ENCODE peak calls at places on chromosome X, in nine cellular contexts. V is endothelial cell; W is HFF-Myc; J is SW480; A is DMS79; C is H7; T is stimulated activated CD8-positive, alpha-beta memory T cell treated with anti-CD3 and anti-CD28 coated beads, Interleukin-7, amount 100 ng/mL, for 4 hours; Y is hypothalamus; K is fibroblast of villous mesenchyme. E is an unnamed sample.

GRCh38 chrX:153816821-153817220 is 13.5 kb downstream of the PDZD4 start:
- DNase-seq in V (no peak), W (no peak), J (no peak), A (no peak), C (peak), T (peak), Y (no peak), K (no peak), E (no peak)

GRCh38 chrX:71098302-71098701 is 2.7 kb downstream of the FOXO4 start:
- DNase-seq in V (peak), W (no peak), J (peak), A (no peak), C (peak), T (peak), Y (peak), K (peak), E (no peak)

GRCh38 chrX:49171752-49172279 is at the start of gene PLP2:
- DNase-seq in V (no peak), W (no peak), J (peak), A (no peak), C (peak), T (peak), Y (no peak), K (peak), E (no peak)

GRCh38 chrX:136689441-136689840 is 41.5 kb downstream of the CD40LG start:
- DNase-seq in V (no peak), W (no peak), J (no peak), A (no peak), C (peak), T (no peak), Y (no peak), K (peak), E (no peak)

GRCh38 chrX:50952406-50952805 is 41.9 kb downstream of the BMP15 start:
- DNase-seq in V (no peak), W (no peak), J (no peak), A (no peak), C (no peak), T (no peak), Y (no peak), K (no peak), E (no peak)

GRCh38 chrX:71117358-71117757 is 1.0 kb upstream of the MED12 start:
- DNase-seq in V (no peak), W (no peak), J (no peak), A (no peak), C (no peak), T (no peak), Y (no peak), K (no peak), E (no peak)

GRCh38 chrX:97158270-97158669 is 274.6 kb downstream of the RPA4 start:
- DNase-seq in V (no peak), W (no peak), J (no peak), A (no peak), C (no peak), T (no peak), Y (no peak), K (no peak), E (no peak)

GRCh38 chrX:45758738-45759397 is 558.2 kb upstream of the DIPK2B start:
- DNase-seq in V (no peak), W (no peak), J (peak), A (no peak), C (no peak), T (no peak), Y (no peak), K (peak), E (peak)

GRCh38 chrX:84729809-84730208 is 227.6 kb upstream of the HDX start:
- DNase-seq in V (peak), W (no peak), J (peak), A (no peak), C (peak), T (no peak), Y (no peak), K (peak), E (no peak)

GRCh38 chrX:74784629-74785028 is 140.6 kb downstream of the NEXMIF start:
- DNase-seq in V (no peak), W (no peak), J (no peak), A (no peak), C (no peak), T (no peak), Y (no peak), K (no peak), E (no peak)

GRCh38 chrX:101430457-101431078 is 22.5 kb downstream of the HNRNPH2 start:
- DNase-seq in V (no peak), W (no peak), J (no peak), A (no peak), C (no peak), T (no peak), Y (no peak), K (peak), E (no peak)

GRCh38 chrX:68114573-68115199 is 318.6 kb downstream of the OPHN1 start:
- DNase-seq in V (no peak), W (no peak), J (peak), A (no peak), C (no peak), T (no peak), Y (no peak), K (peak), E (no peak)

GRCh38 chrX:18983711-18984380 is at the start of gene PHKA2:
- DNase-seq in V (peak), W (no peak), J (peak), A (no peak), C (no peak), T (no peak), Y (peak), K (no peak), E (no peak)

GRCh38 chrX:18873189-18873791 is 110.6 kb downstream of the PHKA2 start:
- DNase-seq in V (no peak), W (peak), J (peak), A (no peak), C (no peak), T (no peak), Y (no peak), K (peak), E (no peak)

GRCh38 chrX:130623508-130623907 is 221.7 kb downstream of the RBMX2 start:
- DNase-seq in V (no peak), W (no peak), J (no peak), A (no peak), C (peak), T (no peak), Y (no peak), K (no peak), E (no peak)

GRCh38 chrX:119201570-119201969 is 34.5 kb upstream of the PGRMC1 start:
- DNase-seq in V (no peak), W (no peak), J (no peak), A (no peak), C (no peak), T (no peak), Y (no peak), K (no peak), E (no peak)

GRCh38 chrX:38664285-38664684 is 102.9 kb downstream of the TSPAN7 start:
- DNase-seq in V (peak), W (no peak), J (peak), A (no peak), C (peak), T (no peak), Y (peak), K (peak), E (no peak)

GRCh38 chrX:154655786-154656185 is 2.4 kb upstream of the CTAG2 start:
- DNase-seq in V (no peak), W (no peak), J (no peak), A (no peak), C (no peak), T (no peak), Y (no peak), K (no peak), E (no peak)

GRCh38 chrX:30488092-30488491 is 89.5 kb downstream of the TASL start:
- DNase-seq in V (no peak), W (no peak), J (no peak), A (no peak), C (peak), T (no peak), Y (no peak), K (peak), E (no peak)

GRCh38 chrX:1450381-1451161 is 2.1 kb downstream of the ASMTL start:
- DNase-seq in V (no peak), W (no peak), J (no peak), A (no peak), C (no peak), T (no peak), Y (no peak), K (no peak), E (no peak)

GRCh38 chrX:56761167-56761566 is 32.1 kb downstream of the NBDY start:
- DNase-seq in V (no peak), W (no peak), J (no peak), A (no peak), C (peak), T (no peak), Y (no peak), K (no peak), E (no peak)

GRCh38 chrX:150410513-150410912 is 47.4 kb downstream of the MAMLD1 start:
- DNase-seq in V (no peak), W (no peak), J (peak), A (no peak), C (no peak), T (no peak), Y (no peak), K (no peak), E (no peak)

E was measured in SIG-M5.